ENCODE peak calls at places on chromosome 3, in eight cellular contexts. One of them, this sample, is unnamed.

GRCh38 chr3:139534992-139535879 is 4.3 kb downstream of the RBP1 start:
- DNase-seq in GOT3: no peak
- DNase-seq in head of caudate nucleus: no peak
- DNase-seq in HCT116: no peak
- DNase-seq in CD4-positive, CD25-positive, alpha-beta regulatory T cell: no peak
- DNase-seq in transverse colon: no peak
- DNase-seq in endodermal cell: peak
- DNase-seq in suprapubic skin: no peak
- DNase-seq in this sample: no peak

GRCh38 chr3:58121183-58121582 is 89.6 kb downstream of the DNASE1L3 start:
- DNase-seq in GOT3: no peak
- DNase-seq in head of caudate nucleus: no peak
- DNase-seq in HCT116: no peak
- DNase-seq in CD4-positive, CD25-positive, alpha-beta regulatory T cell: no peak
- DNase-seq in transverse colon: no peak
- DNase-seq in endodermal cell: no peak
- DNase-seq in suprapubic skin: no peak
- DNase-seq in this sample: no peak

GRCh38 chr3:35505181-35505580 is 134.1 kb upstream of the ARPP21 start:
- DNase-seq in GOT3: no peak
- DNase-seq in head of caudate nucleus: no peak
- DNase-seq in HCT116: no peak
- DNase-seq in CD4-positive, CD25-positive, alpha-beta regulatory T cell: no peak
- DNase-seq in transverse colon: no peak
- DNase-seq in endodermal cell: peak
- DNase-seq in suprapubic skin: no peak
- DNase-seq in this sample: peak

GRCh38 chr3:196412704-196413103 is 19.5 kb downstream of the UBXN7 start:
- DNase-seq in GOT3: no peak
- DNase-seq in head of caudate nucleus: no peak
- DNase-seq in HCT116: no peak
- DNase-seq in CD4-positive, CD25-positive, alpha-beta regulatory T cell: no peak
- DNase-seq in transverse colon: no peak
- DNase-seq in endodermal cell: no peak
- DNase-seq in suprapubic skin: no peak
- DNase-seq in this sample: no peak

GRCh38 chr3:32216172-32216783 is 22.2 kb upstream of the CMTM8 start:
- DNase-seq in GOT3: no peak
- DNase-seq in head of caudate nucleus: no peak
- DNase-seq in HCT116: no peak
- DNase-seq in CD4-positive, CD25-positive, alpha-beta regulatory T cell: no peak
- DNase-seq in transverse colon: peak
- DNase-seq in endodermal cell: no peak
- DNase-seq in suprapubic skin: no peak
- DNase-seq in this sample: no peak

GRCh38 chr3:124826703-124827102 is 60.5 kb downstream of the ITGB5 start:
- DNase-seq in GOT3: no peak
- DNase-seq in head of caudate nucleus: no peak
- DNase-seq in HCT116: no peak
- DNase-seq in CD4-positive, CD25-positive, alpha-beta regulatory T cell: no peak
- DNase-seq in transverse colon: no peak
- DNase-seq in endodermal cell: peak
- DNase-seq in suprapubic skin: no peak
- DNase-seq in this sample: peak

GRCh38 chr3:56251343-56251945 is 216.8 kb downstream of the ERC2 start:
- DNase-seq in GOT3: no peak
- DNase-seq in head of caudate nucleus: no peak
- DNase-seq in HCT116: peak
- DNase-seq in CD4-positive, CD25-positive, alpha-beta regulatory T cell: no peak
- DNase-seq in transverse colon: peak
- DNase-seq in endodermal cell: peak
- DNase-seq in suprapubic skin: no peak
- DNase-seq in this sample: peak

GRCh38 chr3:54243262-54243931 is 121.0 kb downstream of the CACNA2D3 start:
- DNase-seq in GOT3: no peak
- DNase-seq in head of caudate nucleus: no peak
- DNase-seq in HCT116: no peak
- DNase-seq in CD4-positive, CD25-positive, alpha-beta regulatory T cell: no peak
- DNase-seq in transverse colon: no peak
- DNase-seq in endodermal cell: no peak
- DNase-seq in suprapubic skin: no peak
- DNase-seq in this sample: no peak

GRCh38 chr3:71050133-71050520 is 533.4 kb downstream of the FOXP1 start:
- DNase-seq in GOT3: no peak
- DNase-seq in head of caudate nucleus: no peak
- DNase-seq in HCT116: no peak
- DNase-seq in CD4-positive, CD25-positive, alpha-beta regulatory T cell: no peak
- DNase-seq in transverse colon: no peak
- DNase-seq in endodermal cell: no peak
- DNase-seq in suprapubic skin: no peak
- DNase-seq in this sample: no peak

GRCh38 chr3:126555795-126556636 is 2.7 kb downstream of the C3orf22 start:
- DNase-seq in GOT3: no peak
- DNase-seq in head of caudate nucleus: peak
- DNase-seq in HCT116: no peak
- DNase-seq in CD4-positive, CD25-positive, alpha-beta regulatory T cell: no peak
- DNase-seq in transverse colon: peak
- DNase-seq in endodermal cell: peak
- DNase-seq in suprapubic skin: peak
- DNase-seq in this sample: no peak

GRCh38 chr3:52150357-52150756 is 3.9 kb downstream of the POC1A start:
- DNase-seq in GOT3: no peak
- DNase-seq in head of caudate nucleus: no peak
- DNase-seq in HCT116: no peak
- DNase-seq in CD4-positive, CD25-positive, alpha-beta regulatory T cell: no peak
- DNase-seq in transverse colon: no peak
- DNase-seq in endodermal cell: no peak
- DNase-seq in suprapubic skin: no peak
- DNase-seq in this sample: no peak

GRCh38 chr3:184874709-184875644 is 63.0 kb downstream of the VPS8 start:
- DNase-seq in GOT3: no peak
- DNase-seq in head of caudate nucleus: peak
- DNase-seq in HCT116: peak
- DNase-seq in CD4-positive, CD25-positive, alpha-beta regulatory T cell: no peak
- DNase-seq in transverse colon: peak
- DNase-seq in endodermal cell: peak
- DNase-seq in suprapubic skin: no peak
- DNase-seq in this sample: peak

GRCh38 chr3:177448987-177449975 is 252.0 kb upstream of the TBL1XR1 start:
- DNase-seq in GOT3: no peak
- DNase-seq in head of caudate nucleus: no peak
- DNase-seq in HCT116: no peak
- DNase-seq in CD4-positive, CD25-positive, alpha-beta regulatory T cell: peak
- DNase-seq in transverse colon: no peak
- DNase-seq in endodermal cell: no peak
- DNase-seq in suprapubic skin: no peak
- DNase-seq in this sample: no peak

GRCh38 chr3:48738926-48739616 is 22.1 kb upstream of the IP6K2 start:
- DNase-seq in GOT3: no peak
- DNase-seq in head of caudate nucleus: no peak
- DNase-seq in HCT116: no peak
- DNase-seq in CD4-positive, CD25-positive, alpha-beta regulatory T cell: no peak
- DNase-seq in transverse colon: peak
- DNase-seq in endodermal cell: no peak
- DNase-seq in suprapubic skin: peak
- DNase-seq in this sample: no peak

GRCh38 chr3:101902041-101902440 is 52.7 kb downstream of the NFKBIZ start:
- DNase-seq in GOT3: no peak
- DNase-seq in head of caudate nucleus: no peak
- DNase-seq in HCT116: peak
- DNase-seq in CD4-positive, CD25-positive, alpha-beta regulatory T cell: no peak
- DNase-seq in transverse colon: no peak
- DNase-seq in endodermal cell: no peak
- DNase-seq in suprapubic skin: no peak
- DNase-seq in this sample: peak

GRCh38 chr3:134910026-134910425 is 115.0 kb downstream of the EPHB1 start:
- DNase-seq in GOT3: no peak
- DNase-seq in head of caudate nucleus: no peak
- DNase-seq in HCT116: no peak
- DNase-seq in CD4-positive, CD25-positive, alpha-beta regulatory T cell: no peak
- DNase-seq in transverse colon: no peak
- DNase-seq in endodermal cell: no peak
- DNase-seq in suprapubic skin: peak
- DNase-seq in this sample: no peak

This sample was measured in skeletal muscle cell.